ENCODE peak calls at places on chromosomes 5 and 9, in six cellular contexts. One of them, this sample, is unnamed. For H3K4me1, the result is how much of the 10 kb centered on the place peaks cover.

GRCh38 chr9:3434594-3434993 is 91.2 kb downstream of the RFX3 start:
- DNase-seq in GM23248: peak
- DNase-seq in MM.1S: no peak
- DNase-seq in sigmoid colon: no peak
- DNase-seq in aorta: no peak
- DNase-seq in cardiac muscle cell: peak
- DNase-seq in this sample: no peak

GRCh38 chr5:124274949-124275348 is 471.5 kb downstream of the ZNF608 start:
- DNase-seq in GM23248: peak
- DNase-seq in aorta: no peak
- DNase-seq in MM.1S: no peak
- DNase-seq in cardiac muscle cell: no peak
- DNase-seq in sigmoid colon: no peak
- DNase-seq in this sample: no peak

GRCh38 chr5:93078082-93079038 is 502.7 kb downstream of the NR2F1-AS1 start:
- DNase-seq in aorta: peak
- DNase-seq in MM.1S: peak
- DNase-seq in GM23248: peak
- DNase-seq in sigmoid colon: peak
- DNase-seq in cardiac muscle cell: peak
- DNase-seq in this sample: no peak

GRCh38 chr5:93320920-93321319 is 260.1 kb downstream of the NR2F1-AS1 start:
- DNase-seq in cardiac muscle cell: peak
- DNase-seq in GM23248: no peak
- DNase-seq in aorta: no peak
- DNase-seq in MM.1S: no peak
- DNase-seq in sigmoid colon: no peak
- DNase-seq in this sample: no peak

GRCh38 chr9:122332083-122332482 is 38.7 kb upstream of the PTGS1 start:
- DNase-seq in MM.1S: no peak
- DNase-seq in aorta: no peak
- DNase-seq in GM23248: no peak
- DNase-seq in cardiac muscle cell: no peak
- DNase-seq in sigmoid colon: no peak
- DNase-seq in this sample: no peak

GRCh38 chr5:31706186-31706585 is 67.3 kb downstream of the PDZD2 start:
- DNase-seq in GM23248: no peak
- DNase-seq in MM.1S: no peak
- DNase-seq in cardiac muscle cell: no peak
- DNase-seq in aorta: no peak
- DNase-seq in sigmoid colon: no peak
- DNase-seq in this sample: no peak

GRCh38 chr5:69368458-69369368 is 607 bp downstream of the AK6 start:
- DNase-seq in GM23248: peak
- DNase-seq in aorta: no peak
- DNase-seq in MM.1S: no peak
- DNase-seq in sigmoid colon: no peak
- DNase-seq in cardiac muscle cell: peak
- DNase-seq in this sample: no peak

GRCh38 chr9:127980056-127980705 is 608 bp downstream of the EEIG1 start:
- DNase-seq in aorta: no peak
- DNase-seq in MM.1S: peak
- DNase-seq in cardiac muscle cell: no peak
- DNase-seq in GM23248: peak
- DNase-seq in sigmoid colon: peak
- DNase-seq in this sample: peak

GRCh38 chr5:111703662-111704061 is 53.3 kb downstream of the NREP start:
- DNase-seq in sigmoid colon: no peak
- DNase-seq in MM.1S: peak
- DNase-seq in aorta: no peak
- DNase-seq in GM23248: no peak
- DNase-seq in cardiac muscle cell: no peak
- DNase-seq in this sample: no peak

GRCh38 chr5:10233505-10233904 is 16.2 kb downstream of the ATPSCKMT start:
- DNase-seq in aorta: peak
- DNase-seq in MM.1S: no peak
- DNase-seq in GM23248: peak
- DNase-seq in cardiac muscle cell: peak
- DNase-seq in sigmoid colon: no peak
- DNase-seq in this sample: no peak

GRCh38 chr5:84603557-84604185 is 219.0 kb upstream of the EDIL3 start:
- DNase-seq in sigmoid colon: no peak
- DNase-seq in aorta: peak
- DNase-seq in MM.1S: no peak
- DNase-seq in GM23248: peak
- DNase-seq in cardiac muscle cell: peak
- DNase-seq in this sample: no peak

GRCh38 chr5:55597014-55597981 is 62.5 kb upstream of the PLPP1 start:
- DNase-seq in cardiac muscle cell: peak
- DNase-seq in sigmoid colon: peak
- DNase-seq in aorta: peak
- DNase-seq in GM23248: peak
- DNase-seq in MM.1S: no peak
- DNase-seq in this sample: no peak

GRCh38 chr9:85001925-85002324 is 332.4 kb downstream of the NTRK2 start:
- DNase-seq in sigmoid colon: no peak
- DNase-seq in MM.1S: no peak
- DNase-seq in cardiac muscle cell: no peak
- DNase-seq in aorta: no peak
- DNase-seq in GM23248: no peak
- DNase-seq in this sample: no peak

GRCh38 chr9:130732131-130732530 is 38.6 kb downstream of the EXOSC2 start:
- DNase-seq in aorta: no peak
- DNase-seq in MM.1S: no peak
- DNase-seq in GM23248: peak
- DNase-seq in sigmoid colon: no peak
- DNase-seq in cardiac muscle cell: peak
- DNase-seq in this sample: no peak

GRCh38 chr9:126331964-126332748 is 5.5 kb downstream of the MVB12B start:
- DNase-seq in GM23248: no peak
- DNase-seq in sigmoid colon: no peak
- DNase-seq in aorta: no peak
- DNase-seq in MM.1S: no peak
- DNase-seq in cardiac muscle cell: no peak
- DNase-seq in this sample: no peak

GRCh38 chr9:132628746-132629145 is 41.0 kb downstream of the DDX31 start:
- DNase-seq in MM.1S: no peak
- DNase-seq in aorta: no peak
- DNase-seq in cardiac muscle cell: no peak
- DNase-seq in GM23248: no peak
- DNase-seq in sigmoid colon: no peak
- DNase-seq in this sample: no peak

GRCh38 chr9:70409800-70410199 is 4.7 kb downstream of the KLF9 start:
- DNase-seq in sigmoid colon: no peak
- DNase-seq in cardiac muscle cell: no peak
- DNase-seq in aorta: no peak
- DNase-seq in GM23248: no peak
- DNase-seq in MM.1S: no peak
- DNase-seq in this sample: no peak

GRCh38 chr5:158958048-158958994 is 141.4 kb downstream of the EBF1 start:
- DNase-seq in aorta: no peak
- DNase-seq in sigmoid colon: no peak
- DNase-seq in MM.1S: no peak
- DNase-seq in cardiac muscle cell: no peak
- DNase-seq in GM23248: peak
- DNase-seq in this sample: no peak

GRCh38 chr5:143001764-143002351 is 231.7 kb downstream of the ARHGAP26 start:
- DNase-seq in MM.1S: no peak
- DNase-seq in GM23248: peak
- DNase-seq in aorta: peak
- DNase-seq in cardiac muscle cell: peak
- DNase-seq in sigmoid colon: no peak
- DNase-seq in this sample: no peak

GRCh38 chr9:70121818-70122436 is 78.3 kb downstream of the MAMDC2 start:
- DNase-seq in sigmoid colon: no peak
- DNase-seq in MM.1S: no peak
- DNase-seq in cardiac muscle cell: no peak
- DNase-seq in aorta: peak
- DNase-seq in GM23248: peak
- DNase-seq in this sample: no peak

GRCh38 chr9:18238752-18239151 is 235.2 kb upstream of the ADAMTSL1 start:
- DNase-seq in aorta: no peak
- DNase-seq in sigmoid colon: no peak
- DNase-seq in MM.1S: no peak
- DNase-seq in GM23248: peak
- DNase-seq in cardiac muscle cell: peak
- DNase-seq in this sample: no peak

GRCh38 chr9:123327697-123328100 is 28.3 kb upstream of the CRB2 start:
- DNase-seq in MM.1S: no peak
- DNase-seq in aorta: no peak
- DNase-seq in cardiac muscle cell: no peak
- DNase-seq in sigmoid colon: no peak
- DNase-seq in GM23248: no peak
- DNase-seq in this sample: no peak

GRCh38 chr5:13831236-13831810 is 113.2 kb downstream of the DNAH5 start:
- DNase-seq in GM23248: peak
- DNase-seq in MM.1S: no peak
- DNase-seq in sigmoid colon: no peak
- DNase-seq in cardiac muscle cell: no peak
- DNase-seq in aorta: no peak
- DNase-seq in this sample: no peak

GRCh38 chr9:126236273-126236672 is 90.4 kb upstream of the MVB12B start:
- DNase-seq in MM.1S: no peak
- DNase-seq in sigmoid colon: no peak
- DNase-seq in GM23248: no peak
- DNase-seq in cardiac muscle cell: no peak
- DNase-seq in aorta: no peak
- DNase-seq in this sample: no peak

GRCh38 chr5:36389245-36389644 is 87.5 kb upstream of the RANBP3L start:
- DNase-seq in GM23248: no peak
- DNase-seq in MM.1S: no peak
- DNase-seq in sigmoid colon: peak
- DNase-seq in aorta: peak
- DNase-seq in cardiac muscle cell: peak
- DNase-seq in this sample: no peak

GRCh38 chr9:96148634-96149138 is 153.3 kb downstream of the HSD17B3 start:
- DNase-seq in GM23248: no peak
- DNase-seq in cardiac muscle cell: peak
- DNase-seq in sigmoid colon: peak
- DNase-seq in MM.1S: no peak
- DNase-seq in aorta: no peak
- DNase-seq in this sample: no peak

GRCh38 chr5:123785160-123786001 is 273.4 kb downstream of the CSNK1G3 start:
- DNase-seq in aorta: no peak
- DNase-seq in MM.1S: no peak
- DNase-seq in GM23248: peak
- DNase-seq in sigmoid colon: no peak
- DNase-seq in cardiac muscle cell: peak
- DNase-seq in this sample: no peak

GRCh38 chr5:96075579-96076289 is 114.1 kb upstream of the ELL2 start:
- DNase-seq in GM23248: no peak
- DNase-seq in sigmoid colon: no peak
- DNase-seq in MM.1S: no peak
- DNase-seq in cardiac muscle cell: no peak
- DNase-seq in aorta: no peak
- DNase-seq in this sample: no peak

GRCh38 chr5:142551242-142552067 is 134.4 kb downstream of the FGF1 start:
- DNase-seq in MM.1S: no peak
- DNase-seq in sigmoid colon: peak
- DNase-seq in GM23248: peak
- DNase-seq in cardiac muscle cell: no peak
- DNase-seq in aorta: no peak
- DNase-seq in this sample: no peak

GRCh38 chr9:121703014-121703734 is 51.7 kb downstream of the DAB2IP start:
- DNase-seq in aorta: no peak
- DNase-seq in MM.1S: no peak
- DNase-seq in GM23248: no peak
- DNase-seq in sigmoid colon: no peak
- DNase-seq in cardiac muscle cell: no peak
- DNase-seq in this sample: no peak

GRCh38 chr5:165616550-165617430 is 2111.4 kb downstream of the MAT2B start:
- DNase-seq in aorta: no peak
- DNase-seq in cardiac muscle cell: peak
- DNase-seq in sigmoid colon: no peak
- DNase-seq in MM.1S: no peak
- DNase-seq in GM23248: no peak
- DNase-seq in this sample: no peak

GRCh38 chr5:121976979-121977378 is 15.2 kb downstream of the SRFBP1 start:
- DNase-seq in cardiac muscle cell: peak
- DNase-seq in GM23248: peak
- DNase-seq in sigmoid colon: no peak
- DNase-seq in aorta: no peak
- DNase-seq in MM.1S: no peak
- DNase-seq in this sample: no peak

GRCh38 chr9:114096041-114096511 is 3.0 kb downstream of the KIF12 start:
- DNase-seq in GM23248: no peak
- DNase-seq in MM.1S: no peak
- DNase-seq in sigmoid colon: peak
- DNase-seq in cardiac muscle cell: no peak
- DNase-seq in aorta: no peak
- DNase-seq in this sample: no peak
- H3K4me1 ChIP-seq in GM23248: under half
- H3K4me1 ChIP-seq in MM.1S: under half
- H3K4me1 ChIP-seq in sigmoid colon: under half
- H3K4me1 ChIP-seq in cardiac muscle cell: under half
- H3K4me1 ChIP-seq in aorta: under half
- H3K4me1 ChIP-seq in this sample: under half

DNA sequence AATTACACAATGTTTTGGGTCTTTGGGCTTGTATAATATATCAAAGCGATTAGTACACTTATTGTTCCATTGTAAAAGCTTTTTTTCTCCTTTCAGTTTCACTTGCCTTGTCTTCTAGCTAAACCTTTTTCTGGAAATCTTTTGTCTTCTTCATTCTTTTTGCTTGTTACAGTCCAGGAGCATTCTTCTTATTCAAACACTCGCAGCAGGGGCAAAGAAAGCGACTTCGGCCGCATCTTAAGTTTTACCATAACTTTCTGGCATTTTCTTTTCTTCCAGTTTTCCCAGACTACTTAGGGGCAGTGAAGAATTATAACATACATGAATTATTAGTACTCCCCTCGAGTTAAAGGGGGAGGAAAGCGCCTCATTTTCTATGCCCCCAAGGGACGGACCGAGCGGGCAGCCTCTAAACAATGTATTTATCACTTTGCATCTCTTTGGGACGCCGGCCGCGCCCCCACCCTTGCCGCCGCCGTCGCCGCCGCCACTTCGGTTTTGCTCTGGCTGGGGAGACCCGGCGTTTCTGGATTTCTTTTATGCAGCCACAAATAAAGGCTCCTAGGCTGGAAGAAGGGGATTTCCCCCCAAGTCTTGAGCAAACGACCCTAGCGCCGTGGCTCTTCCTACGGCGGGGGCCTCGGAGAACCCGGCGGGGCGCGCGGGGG is 7.5 kb upstream of the NEUROG1 start:
- DNase-seq in GM23248: no peak
- DNase-seq in cardiac muscle cell: no peak
- DNase-seq in sigmoid colon: no peak
- DNase-seq in aorta: no peak
- DNase-seq in MM.1S: peak
- DNase-seq in this sample: no peak
- H3K4me3 ChIP-seq in GM23248: peak
- H3K4me3 ChIP-seq in cardiac muscle cell: peak
- H3K4me3 ChIP-seq in sigmoid colon: peak
- H3K4me3 ChIP-seq in aorta: no peak
- H3K4me3 ChIP-seq in MM.1S: peak
- H3K4me3 ChIP-seq in this sample: peak

GRCh38 chr9:16192403-16193017 is 639.7 kb downstream of the CCDC171 start:
- DNase-seq in cardiac muscle cell: peak
- DNase-seq in aorta: no peak
- DNase-seq in GM23248: peak
- DNase-seq in MM.1S: no peak
- DNase-seq in sigmoid colon: no peak
- DNase-seq in this sample: no peak
- H3K27ac ChIP-seq in cardiac muscle cell: no peak
- H3K27ac ChIP-seq in aorta: no peak
- H3K27ac ChIP-seq in GM23248: peak
- H3K27ac ChIP-seq in MM.1S: no peak
- H3K27ac ChIP-seq in sigmoid colon: peak
- H3K27ac ChIP-seq in this sample: no peak

GRCh38 chr9:77802512-77803293 is 154.6 kb upstream of the GNA14 start:
- DNase-seq in aorta: no peak
- DNase-seq in sigmoid colon: no peak
- DNase-seq in GM23248: no peak
- DNase-seq in MM.1S: no peak
- DNase-seq in cardiac muscle cell: no peak
- DNase-seq in this sample: no peak
- H3K4me1 ChIP-seq in aorta: under half
- H3K4me1 ChIP-seq in sigmoid colon: under half
- H3K4me1 ChIP-seq in GM23248: under half
- H3K4me1 ChIP-seq in MM.1S: under half
- H3K4me1 ChIP-seq in cardiac muscle cell: under half
- H3K4me1 ChIP-seq in this sample: under half